ENCODE peak calls at places on chromosomes 6 and 20, in eight cellular contexts. N is brain microvascular endothelial cell, Q is upper lobe of right lung, Z is glutamatergic neuron, C is GM13977, H is PC-3, T is epithelial cell of esophagus, B is AG04449. I is an unnamed sample.

GRCh38 chr6:84763397-84764331 is 734 bp downstream of the TBX18 start:
- DNase-seq in Z (peak; percentile 55), T (peak; percentile 23), C (no peak), Q (no peak), B (peak; percentile 60), N (peak; percentile 89), H (no peak), I (peak; percentile 63)

GRCh38 chr20:43458422-43458924 is 777 bp downstream of the SRSF6 start:
- DNase-seq in Z (no peak), C (no peak), N (no peak), Q (no peak), T (no peak), H (no peak), B (no peak), I (no peak)

GRCh38 chr6:73484438-73484837 is 22.9 kb downstream of the MTO1 start:
- DNase-seq in T (no peak), C (no peak), N (no peak), Z (no peak), H (no peak), Q (no peak), B (no peak), I (no peak)

GRCh38 chr6:168169624-168170023 is 90.6 kb upstream of the FRMD1 start:
- DNase-seq in T (no peak), Z (no peak), Q (no peak), H (no peak), N (no peak), B (no peak), C (no peak), I (no peak)

GRCh38 chr20:20465259-20465658 is 97.4 kb downstream of the INSM1 start:
- DNase-seq in H (peak; percentile 25), B (no peak), Q (no peak), N (no peak), Z (no peak), C (no peak), T (no peak), I (no peak)

GRCh38 chr6:113813207-113813606 is 43.9 kb upstream of the MARCKS start:
- DNase-seq in B (peak; percentile 72), T (no peak), C (no peak), Z (no peak), Q (no peak), N (peak; percentile 59), H (no peak), I (no peak)

GRCh38 chr20:17620371-17621228 is 50.7 kb downstream of the DSTN start:
- DNase-seq in H (no peak), C (peak; percentile 5), Z (no peak), N (no peak), B (no peak), T (no peak), Q (peak; percentile 57), I (peak; percentile 28)

GRCh38 chr6:161295784-161296183 is 21.9 kb upstream of the AGPAT4 start:
- DNase-seq in N (no peak), Z (no peak), H (no peak), B (no peak), C (no peak), Q (no peak), T (no peak), I (no peak)

GRCh38 chr20:58956078-58956477 is 25.0 kb upstream of the NELFCD start:
- DNase-seq in H (peak; percentile 47), C (no peak), Q (no peak), N (no peak), T (no peak), Z (no peak), B (no peak), I (no peak)

GRCh38 chr6:125867483-125867935 is 76.7 kb downstream of the NCOA7 start:
- DNase-seq in Q (peak; percentile 73), Z (no peak), C (no peak), T (peak; percentile 98), B (peak; percentile 41), N (no peak), H (peak; percentile 87), I (no peak)